ENCODE peak calls at places on chromosomes 13 and 19, in five cellular contexts. X is lung; B is NCI-H1092 treated with DMSO at 0.1 percent for 48 hours; A is stimulated activated naive CD8-positive, alpha-beta T cell treated with anti-CD3 and anti-CD28 coated beads, Interleukin-15, amount 100 ng/mL, for 72 hours; K is tibial nerve. F is an unnamed sample.

GRCh38 chr19:50427997-50428425 is 4.7 kb upstream of the MYBPC2 start:
- DNase-seq in X (peak; percentile 86), B (no peak), K (peak; percentile 68), A (no peak), F (no peak)

GRCh38 chr13:98254541-98254940 is 77.5 kb upstream of the RNF113B start:
- DNase-seq in B (no peak), A (no peak), K (no peak), X (no peak), F (no peak)

GRCh38 chr19:5170329-5170745 is 170.3 kb downstream of the PTPRS start:
- DNase-seq in A (peak; percentile 62), X (peak; percentile 36), B (no peak), K (no peak), F (no peak)

GRCh38 chr19:2575734-2576481 is 100.0 kb downstream of the GADD45B start:
- DNase-seq in K (peak; percentile 84), X (no peak), B (no peak), A (no peak), F (no peak)

GRCh38 chr13:48625396-48626076 is 28.2 kb upstream of the CYSLTR2 start:
- DNase-seq in K (no peak), X (no peak), B (no peak), A (no peak), F (no peak)

GRCh38 chr19:56174086-56174485 is 1.7 kb upstream of the GALP start:
- DNase-seq in A (no peak), B (no peak), X (no peak), K (no peak), F (no peak)

GRCh38 chr13:113356594-113356993 is 7.3 kb downstream of the GRTP1 start:
- DNase-seq in B (no peak), K (no peak), A (no peak), X (no peak), F (no peak)

GRCh38 chr19:8310342-8311055 is 2.3 kb upstream of the CD320 start:
- DNase-seq in K (no peak), B (no peak), X (no peak), A (no peak), F (no peak)

GRCh38 chr19:11479090-11479469 is 1.8 kb downstream of the ELAVL3 start:
- DNase-seq in X (no peak), K (no peak), B (no peak), A (no peak), F (no peak)

GRCh38 chr13:107553838-107554237 is 661.5 kb downstream of the LIG4 start:
- DNase-seq in A (no peak), B (no peak), K (no peak), X (no peak), F (no peak)

GRCh38 chr13:88031980-88032562 is 360.9 kb downstream of the SLITRK5 start:
- DNase-seq in X (no peak), B (no peak), A (no peak), K (no peak), F (peak; percentile 29)

GRCh38 chr19:35066691-35067563 is 25.4 kb downstream of the HPN start:
- DNase-seq in K (peak; percentile 96), A (peak; percentile 89), X (peak; percentile 87), B (peak; percentile 32), F (peak; percentile 64)

GRCh38 chr19:32809254-32809653 is 60.3 kb downstream of the SLC7A9 start:
- DNase-seq in B (no peak), A (no peak), X (no peak), K (no peak), F (no peak)

GRCh38 chr13:49536144-49536873 is 40.6 kb downstream of the PHF11 start:
- DNase-seq in X (no peak), K (no peak), B (no peak), A (no peak), F (no peak)

GRCh38 chr13:80131204-80131603 is 209.7 kb downstream of the SPRY2 start:
- DNase-seq in X (peak; percentile 82), A (no peak), B (no peak), K (peak; percentile 43), F (no peak)

GRCh38 chr19:44345969-44346368 is 10.5 kb downstream of the ZNF112 start:
- DNase-seq in A (no peak), B (peak; percentile 78), X (no peak), K (no peak), F (no peak)

GRCh38 chr13:95185851-95186250 is 115.4 kb downstream of the ABCC4 start:
- DNase-seq in B (no peak), A (peak; percentile 23), K (no peak), X (no peak), F (no peak)

GRCh38 chr13:80778302-80778701 is 437.4 kb upstream of the SPRY2 start:
- DNase-seq in B (no peak), A (no peak), X (no peak), K (no peak), F (no peak)

GRCh38 chr19:10112895-10113591 is 1.6 kb downstream of the P2RY11 start:
- DNase-seq in B (peak; percentile 14), K (no peak), X (no peak), A (peak; percentile 66), F (no peak)

GRCh38 chr19:12617646-12618045 is 6.9 kb downstream of the ZNF791 start:
- DNase-seq in A (no peak), B (no peak), X (no peak), K (no peak), F (no peak)

GRCh38 chr19:934197-934840 is 8.5 kb downstream of the ARID3A start:
- DNase-seq in A (no peak), X (no peak), B (no peak), K (no peak), F (no peak)

GRCh38 chr13:52597676-52598075 is 44.6 kb upstream of the HNRNPA1L2 start:
- DNase-seq in A (no peak), B (no peak), X (no peak), K (no peak), F (no peak)

GRCh38 chr13:34591801-34592454 is 350.1 kb upstream of the NBEA start:
- DNase-seq in B (peak; percentile 7), A (no peak), X (no peak), K (peak; percentile 63), F (no peak)

GRCh38 chr19:2810141-2811091 is 9.3 kb upstream of the ZNF554 start:
- DNase-seq in K (no peak), X (no peak), B (no peak), A (no peak), F (no peak)

GRCh38 chr19:47123406-47123805 is 7.2 kb upstream of the SAE1 start:
- DNase-seq in X (no peak), B (no peak), K (no peak), A (no peak), F (no peak)

GRCh38 chr19:55251296-55252081 is 7.3 kb downstream of the PPP6R1 start:
- DNase-seq in K (no peak), B (no peak), X (no peak), A (peak; percentile 57), F (peak; percentile 67)

GRCh38 chr13:46126552-46127171 is 21.8 kb upstream of the CPB2 start:
- DNase-seq in B (peak; percentile 74), X (peak; percentile 65), K (peak; percentile 62), A (peak; percentile 66), F (peak; percentile 60)

GRCh38 chr19:51593969-51594773 is 23.1 kb downstream of the ZNF175 start:
- DNase-seq in K (peak; percentile 92), B (peak; percentile 89), X (peak; percentile 98), A (peak; percentile 96), F (peak; percentile 99)

GRCh38 chr19:49468746-49469447 is 5.1 kb upstream of the FLT3LG start:
- DNase-seq in B (no peak), X (peak; percentile 52), A (peak; percentile 92), K (peak; percentile 77), F (peak; percentile 70)

GRCh38 chr13:113061271-113061625 is 44.3 kb upstream of the F7 start:
- DNase-seq in A (no peak), K (no peak), X (no peak), B (no peak), F (no peak)

F was measured in NCI-H226.